ENCODE peak calls at places on chromosomes 7 and 10, in six cellular contexts. W is HEK293T; H is CD8-positive, alpha-beta T cell; S is COLO829; B is naive B cell; C is ureter. Z is an unnamed sample.
A peak's percentile ranks its signal among the peaks of the same experiment; 100 is the strongest.

GRCh38 chr10:31768467-31768866 is 160.2 kb downstream of the ARHGAP12 start:
- DNase-seq in S (no peak), C (no peak), H (no peak), B (no peak), W (no peak), Z (no peak)

GRCh38 chr7:67525588-67525987 is 529.0 kb downstream of the TYW1 start:
- DNase-seq in S (no peak), W (no peak), B (no peak), H (no peak), C (no peak), Z (no peak)

GRCh38 chr10:49761789-49762565 is at the start of gene OGDHL:
- DNase-seq in H (no peak), B (no peak), W (peak; percentile 90), S (peak; percentile 12), C (peak; percentile 57), Z (peak; percentile 45)

GRCh38 chr10:76583711-76584161 is 1053.9 kb downstream of the KCNMA1 start:
- DNase-seq in W (no peak), B (no peak), C (no peak), S (peak; percentile 3), H (no peak), Z (no peak)

GRCh38 chr7:68623030-68623429 is 975.2 kb upstream of the AUTS2 start:
- DNase-seq in H (no peak), S (no peak), B (no peak), C (no peak), W (no peak), Z (no peak)

GRCh38 chr10:1615186-1615954 is 122.0 kb downstream of the ADARB2 start:
- DNase-seq in H (no peak), S (no peak), W (no peak), C (no peak), B (no peak), Z (no peak)

GRCh38 chr10:32104181-32104580 is 48.0 kb upstream of the KIF5B start:
- DNase-seq in W (no peak), H (no peak), B (no peak), S (no peak), C (no peak), Z (no peak)

GRCh38 chr10:132790934-132791829 is 5.2 kb upstream of the NKX6-2 start:
- DNase-seq in B (no peak), S (no peak), W (no peak), C (no peak), H (no peak), Z (no peak)

GRCh38 chr10:5614081-5614721 is 52.2 kb downstream of the ASB13 start:
- DNase-seq in W (no peak), S (no peak), C (no peak), H (no peak), B (no peak), Z (no peak)

GRCh38 chr10:100019824-100020160 is 10.0 kb upstream of the DNMBP start:
- DNase-seq in C (no peak), S (no peak), W (peak; percentile 43), H (no peak), B (no peak), Z (peak; percentile 13)

GRCh38 chr10:71210031-71210871 is 2.1 kb upstream of the UNC5B start:
- DNase-seq in H (no peak), W (no peak), S (no peak), C (peak; percentile 41), B (no peak), Z (no peak)

GRCh38 chr10:75107756-75108683 is 3.4 kb upstream of the SAMD8 start:
- DNase-seq in S (no peak), C (no peak), W (no peak), H (no peak), B (no peak), Z (no peak)

GRCh38 chr7:192035-192649 is at the start of gene FAM20C:
- DNase-seq in W (peak; percentile 54), C (peak; percentile 84), H (no peak), S (no peak), B (peak; percentile 42), Z (no peak)

GRCh38 chr7:22863156-22863899 is 40.7 kb upstream of the TOMM7 start:
- DNase-seq in H (no peak), C (no peak), S (no peak), W (no peak), B (no peak), Z (no peak)

GRCh38 chr10:5666324-5667220 is at the start of gene ASB13:
- DNase-seq in W (peak; percentile 83), B (peak; percentile 21), C (peak; percentile 69), H (no peak), S (peak; percentile 18), Z (peak; percentile 44)

GRCh38 chr7:157822688-157823031 is 485.9 kb downstream of the DNAJB6 start:
- DNase-seq in H (no peak), B (no peak), S (no peak), W (no peak), C (no peak), Z (no peak)

GRCh38 chr7:140456627-140457051 is 22.7 kb downstream of the MKRN1 start:
- DNase-seq in C (no peak), W (no peak), S (no peak), B (no peak), H (no peak), Z (no peak)

GRCh38 chr10:30803058-30803457 is 173.5 kb upstream of the LYZL2 start:
- DNase-seq in W (no peak), C (no peak), H (no peak), B (no peak), S (no peak), Z (no peak)

GRCh38 chr7:101792051-101792651 is 25.3 kb upstream of the CUX1 start:
- DNase-seq in S (no peak), W (no peak), H (no peak), B (no peak), C (no peak), Z (no peak)

GRCh38 chr10:47458466-47459154 is 25.3 kb downstream of the ANXA8 start:
- DNase-seq in H (no peak), W (no peak), C (no peak), B (no peak), S (no peak), Z (no peak)

GRCh38 chr7:107398161-107398560 is 71.7 kb upstream of the GPR22 start:
- DNase-seq in S (peak; percentile 20), W (no peak), C (no peak), H (no peak), B (no peak), Z (peak; percentile 90)

Z was measured in SK-MEL-5.